ENCODE peak calls at places on chromosomes 3 and 15, in four cellular contexts. One of them, this sample, is unnamed.

GRCh38 chr3:119294889-119295769 is 946 bp downstream of the ARHGAP31 start:
- DNase-seq in left colon: peak; percentile 57
- DNase-seq in foreskin keratinocyte: peak; percentile 29
- DNase-seq in ACHN: peak; percentile 38
- DNase-seq in this sample: no peak

GRCh38 chr15:68365140-68365745 is 66.7 kb downstream of the ITGA11 start:
- DNase-seq in left colon: no peak
- DNase-seq in ACHN: no peak
- DNase-seq in foreskin keratinocyte: no peak
- DNase-seq in this sample: no peak

GRCh38 chr15:60923925-60924324 is 305.2 kb downstream of the RORA start:
- DNase-seq in ACHN: no peak
- DNase-seq in left colon: no peak
- DNase-seq in foreskin keratinocyte: no peak
- DNase-seq in this sample: no peak

GRCh38 chr15:64251658-64252057 is 88.8 kb upstream of the PPIB start:
- DNase-seq in ACHN: no peak
- DNase-seq in foreskin keratinocyte: no peak
- DNase-seq in left colon: no peak
- DNase-seq in this sample: no peak

GRCh38 chr3:127800508-127800907 is 21.8 kb downstream of the MGLL start:
- DNase-seq in foreskin keratinocyte: peak; percentile 61
- DNase-seq in ACHN: no peak
- DNase-seq in left colon: no peak
- DNase-seq in this sample: no peak

GRCh38 chr15:55434989-55435825 is 26.9 kb downstream of the PIERCE2 start:
- DNase-seq in ACHN: peak; percentile 51
- DNase-seq in foreskin keratinocyte: peak; percentile 41
- DNase-seq in left colon: no peak
- DNase-seq in this sample: peak; percentile 22

GRCh38 chr3:48155122-48155521 is 33.1 kb downstream of the CDC25A start:
- DNase-seq in left colon: no peak
- DNase-seq in ACHN: peak; percentile 45
- DNase-seq in foreskin keratinocyte: peak; percentile 93
- DNase-seq in this sample: no peak

GRCh38 chr15:44094776-44095175 is 100.3 kb downstream of the FRMD5 start:
- DNase-seq in left colon: no peak
- DNase-seq in ACHN: no peak
- DNase-seq in foreskin keratinocyte: no peak
- DNase-seq in this sample: no peak

GRCh38 chr15:66101715-66102395 is 151.7 kb downstream of the MEGF11 start:
- DNase-seq in left colon: no peak
- DNase-seq in ACHN: no peak
- DNase-seq in foreskin keratinocyte: no peak
- DNase-seq in this sample: no peak

GRCh38 chr3:188153949-188154757 is at the start of gene LPP:
- DNase-seq in foreskin keratinocyte: peak; percentile 64
- DNase-seq in ACHN: peak; percentile 72
- DNase-seq in left colon: peak; percentile 82
- DNase-seq in this sample: no peak

GRCh38 chr3:51340311-51340829 is 44.7 kb upstream of the MANF start:
- DNase-seq in foreskin keratinocyte: peak; percentile 90
- DNase-seq in left colon: no peak
- DNase-seq in ACHN: peak; percentile 82
- DNase-seq in this sample: peak; percentile 89

GRCh38 chr3:20225769-20226168 is 39.8 kb upstream of the SGO1 start:
- DNase-seq in foreskin keratinocyte: peak; percentile 25
- DNase-seq in ACHN: peak; percentile 31
- DNase-seq in left colon: no peak
- DNase-seq in this sample: no peak

GRCh38 chr3:177545964-177546363 is 348.7 kb upstream of the TBL1XR1 start:
- DNase-seq in left colon: no peak
- DNase-seq in foreskin keratinocyte: no peak
- DNase-seq in ACHN: no peak
- DNase-seq in this sample: no peak

GRCh38 chr3:75144396-75144795 is 519.7 kb upstream of the FRG2C start:
- DNase-seq in ACHN: no peak
- DNase-seq in left colon: no peak
- DNase-seq in foreskin keratinocyte: no peak
- DNase-seq in this sample: no peak

GRCh38 chr15:44186724-44187123 is 8.3 kb downstream of the FRMD5 start:
- DNase-seq in ACHN: no peak
- DNase-seq in foreskin keratinocyte: no peak
- DNase-seq in left colon: no peak
- DNase-seq in this sample: no peak

GRCh38 chr15:60917469-60918130 is 311.5 kb downstream of the RORA start:
- DNase-seq in left colon: peak; percentile 22
- DNase-seq in ACHN: no peak
- DNase-seq in foreskin keratinocyte: no peak
- DNase-seq in this sample: no peak

GRCh38 chr15:24955549-24955929 is 752 bp downstream of the SNRPN start:
- DNase-seq in left colon: peak; percentile 36
- DNase-seq in foreskin keratinocyte: no peak
- DNase-seq in ACHN: peak; percentile 2
- DNase-seq in this sample: no peak

GRCh38 chr3:67619966-67620365 is 34.4 kb downstream of the SUCLG2 start:
- DNase-seq in ACHN: no peak
- DNase-seq in left colon: no peak
- DNase-seq in foreskin keratinocyte: no peak
- DNase-seq in this sample: no peak

GRCh38 chr15:75620043-75620775 is 5.3 kb downstream of the SNUPN start:
- DNase-seq in left colon: no peak
- DNase-seq in foreskin keratinocyte: no peak
- DNase-seq in ACHN: no peak
- DNase-seq in this sample: no peak

GRCh38 chr15:63135281-63135680 is 13.6 kb downstream of the LACTB start:
- DNase-seq in ACHN: no peak
- DNase-seq in foreskin keratinocyte: no peak
- DNase-seq in left colon: no peak
- DNase-seq in this sample: no peak

GRCh38 chr3:52176188-52176752 is 21.7 kb upstream of the ALAS1 start:
- DNase-seq in ACHN: no peak
- DNase-seq in foreskin keratinocyte: no peak
- DNase-seq in left colon: no peak
- DNase-seq in this sample: no peak

GRCh38 chr3:72290859-72291641 is 506.1 kb upstream of the PROK2 start:
- DNase-seq in left colon: no peak
- DNase-seq in foreskin keratinocyte: no peak
- DNase-seq in ACHN: no peak
- DNase-seq in this sample: no peak

GRCh38 chr15:26771917-26772587 is 814 bp downstream of the GABRB3 start:
- DNase-seq in foreskin keratinocyte: no peak
- DNase-seq in ACHN: no peak
- DNase-seq in left colon: no peak
- DNase-seq in this sample: no peak

GRCh38 chr3:124383846-124384483 is 346.3 kb upstream of the UMPS start:
- DNase-seq in foreskin keratinocyte: peak; percentile 46
- DNase-seq in ACHN: no peak
- DNase-seq in left colon: no peak
- DNase-seq in this sample: no peak

GRCh38 chr3:141486416-141486734 is 452 bp upstream of the RASA2 start:
- DNase-seq in foreskin keratinocyte: peak; percentile 80
- DNase-seq in ACHN: no peak
- DNase-seq in left colon: peak; percentile 34
- DNase-seq in this sample: no peak

GRCh38 chr3:192892981-192893827 is 24.5 kb downstream of the MB21D2 start:
- DNase-seq in left colon: peak; percentile 32
- DNase-seq in foreskin keratinocyte: peak; percentile 83
- DNase-seq in ACHN: peak; percentile 97
- DNase-seq in this sample: peak; percentile 93

GRCh38 chr3:197520311-197521276 is 35.2 kb downstream of the BDH1 start:
- DNase-seq in ACHN: peak; percentile 85
- DNase-seq in left colon: peak; percentile 79
- DNase-seq in foreskin keratinocyte: no peak
- DNase-seq in this sample: peak; percentile 76

GRCh38 chr3:12471228-12471627 is 13.1 kb upstream of the TSEN2 start:
- DNase-seq in ACHN: peak; percentile 82
- DNase-seq in left colon: peak; percentile 39
- DNase-seq in foreskin keratinocyte: peak; percentile 81
- DNase-seq in this sample: no peak

GRCh38 chr15:39361497-39361896 is 219.4 kb upstream of the THBS1 start:
- DNase-seq in foreskin keratinocyte: no peak
- DNase-seq in left colon: no peak
- DNase-seq in ACHN: no peak
- DNase-seq in this sample: no peak

GRCh38 chr3:16402451-16402850 is 111.0 kb downstream of the RFTN1 start:
- DNase-seq in ACHN: no peak
- DNase-seq in foreskin keratinocyte: peak; percentile 19
- DNase-seq in left colon: no peak
- DNase-seq in this sample: no peak

GRCh38 chr3:66407281-66408218 is 93.3 kb downstream of the LRIG1 start:
- DNase-seq in foreskin keratinocyte: peak; percentile 28
- DNase-seq in ACHN: peak; percentile 59
- DNase-seq in left colon: peak; percentile 79
- DNase-seq in this sample: peak; percentile 20